ENCODE peak calls at places on chromosomes 12 and 14, in five cellular contexts. D is K562, P is A549, C is HepG2, U is GM12878. Q is an unnamed sample.

GRCh38 chr12:117836476-117836875 is 132.3 kb downstream of the KSR2 start:
- DNase-seq in P (no peak), C (no peak), U (no peak), D (no peak), Q (no peak)

GRCh38 chr14:24162083-24162482 is 1.0 kb downstream of the IRF9 start:
- DNase-seq in P (no peak), U (no peak), D (no peak), C (no peak), Q (no peak)

GRCh38 chr14:68143341-68143807 is 323.8 kb downstream of the RAD51B start:
- DNase-seq in U (no peak), P (no peak), D (no peak), C (no peak), Q (no peak)

GRCh38 chr14:67620217-67620789 is 583 bp downstream of the ARG2 start:
- DNase-seq in U (no peak), C (no peak), D (no peak), P (peak), Q (peak)

GRCh38 chr12:109518820-109519665 is 41.6 kb downstream of the UBE3B start:
- DNase-seq in C (peak), D (peak), U (no peak), P (peak), Q (peak)

GRCh38 chr12:29519585-29520182 is 22.2 kb upstream of the OVCH1 start:
- DNase-seq in U (no peak), C (peak), P (peak), D (peak), Q (peak)

GRCh38 chr12:70721958-70722357 is 84.7 kb upstream of the PTPRB start:
- DNase-seq in P (no peak), U (no peak), D (no peak), C (no peak), Q (peak)

GRCh38 chr14:50377671-50378070 is 19.0 kb downstream of the CDKL1 start:
- DNase-seq in D (no peak), P (no peak), U (no peak), C (no peak), Q (no peak)

GRCh38 chr14:37813746-37814145 is 218.3 kb downstream of the TTC6 start:
- DNase-seq in U (no peak), P (no peak), C (no peak), D (no peak), Q (no peak)

GRCh38 chr12:95239216-95239615 is 21.6 kb downstream of the VEZT start:
- DNase-seq in C (peak), U (no peak), P (no peak), D (no peak), Q (no peak)

GRCh38 chr12:65854629-65855028 is 30.3 kb downstream of the HMGA2 start:
- DNase-seq in P (no peak), U (no peak), D (no peak), C (peak), Q (no peak)

GRCh38 chr14:96090441-96091148 is 51.4 kb downstream of the C14orf132 start:
- DNase-seq in U (no peak), C (no peak), P (no peak), D (no peak), Q (no peak)

GRCh38 chr14:31395572-31396205 is 24.7 kb downstream of the HEATR5A start:
- DNase-seq in D (no peak), C (no peak), P (no peak), U (no peak), Q (no peak)

GRCh38 chr14:69712637-69713088 is 54.3 kb upstream of the SRSF5 start:
- DNase-seq in U (no peak), P (no peak), C (no peak), D (no peak), Q (peak)

GRCh38 chr14:97178781-97179180 is 381.6 kb downstream of the VRK1 start:
- DNase-seq in U (no peak), P (no peak), C (no peak), D (no peak), Q (no peak)
- TF ChIP-seq JUNB in U (no peak), P (no peak), C (no peak), D (no peak), Q (no peak)

GRCh38 chr14:76769636-76770292 is 8.5 kb downstream of the VASH1 start:
- DNase-seq in U (no peak), D (no peak), C (no peak), P (no peak), Q (no peak)
- TF ChIP-seq REST in U (no peak), D (no peak), C (no peak), P (no peak), Q (no peak)

GRCh38 chr12:46073321-46073720 is 82.9 kb upstream of the SCAF11 start:
- DNase-seq in C (no peak), U (no peak), D (no peak), P (no peak), Q (no peak)
- H3K4me3 ChIP-seq in C (no peak), U (no peak), D (no peak), P (no peak), Q (no peak)

GRCh38 chr12:53758081-53758769 is 6.4 kb upstream of the CISTR start:
- DNase-seq in C (no peak), D (no peak), U (no peak), P (no peak), Q (no peak)

GRCh38 chr12:53755451-53756290 is 3.9 kb upstream of the CISTR start:
- DNase-seq in P (no peak), U (no peak), C (no peak), D (peak), Q (peak)

GRCh38 chr12:53756300-53757094 is 4.7 kb upstream of the CISTR start:
- DNase-seq in C (no peak), U (no peak), P (no peak), D (no peak), Q (peak)

GRCh38 chr12:53759261-53759660 is 7.5 kb upstream of the CISTR start:
- DNase-seq in P (no peak), D (no peak), U (no peak), C (no peak), Q (no peak)

DNA sequence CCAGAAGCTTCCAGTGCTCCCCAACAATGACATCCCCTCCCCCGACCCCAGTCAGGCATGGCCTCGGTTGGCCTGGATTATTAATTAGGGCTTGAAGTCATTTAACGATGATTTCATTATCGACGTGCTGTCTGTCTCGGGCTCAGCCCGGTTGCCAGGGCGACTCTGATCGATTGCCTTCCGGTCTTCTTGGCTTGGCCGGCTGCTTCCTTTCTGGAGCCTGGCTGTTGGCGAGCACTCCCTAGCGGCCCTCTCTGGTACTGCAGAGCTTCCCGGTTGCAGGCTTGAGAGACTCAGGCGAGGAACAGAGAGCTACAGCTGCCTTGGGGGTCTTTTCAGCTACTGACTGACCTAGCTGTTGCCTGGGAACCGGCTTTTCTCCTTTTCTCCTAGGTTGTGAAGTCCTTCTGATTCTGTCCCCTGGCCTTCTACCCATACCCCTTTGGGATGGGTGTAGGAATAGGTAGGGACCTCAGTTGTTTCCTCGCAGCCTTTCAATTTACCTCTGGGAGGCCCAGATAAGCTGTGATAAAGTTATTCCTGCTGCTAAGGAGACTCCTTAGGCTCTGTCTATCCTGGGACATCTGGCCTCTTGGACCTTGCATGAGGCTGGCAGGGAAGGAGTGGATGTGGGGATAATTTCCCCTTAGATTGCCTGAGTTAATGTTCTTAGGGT is 5.5 kb upstream of the CISTR start:
- DNase-seq in C (peak), U (no peak), D (peak), P (peak), Q (peak)
- TF ChIP-seq JUNB in C (no peak), U (no peak), D (no peak), P (no peak), Q (no peak)

GRCh38 chr12:11651785-11652184 is 2.3 kb downstream of the ETV6 start:
- DNase-seq in D (no peak), U (no peak), C (no peak), P (no peak), Q (no peak)
- TF ChIP-seq REST in D (no peak), U (no peak), C (no peak), P (no peak), Q (no peak)

GRCh38 chr12:48978741-48979601 is 849 bp downstream of the WNT1 start:
- DNase-seq in P (no peak), U (no peak), D (no peak), C (no peak), Q (no peak)
- H3K4me3 ChIP-seq in P (peak), U (peak), D (no peak), C (peak), Q (peak)

DNA sequence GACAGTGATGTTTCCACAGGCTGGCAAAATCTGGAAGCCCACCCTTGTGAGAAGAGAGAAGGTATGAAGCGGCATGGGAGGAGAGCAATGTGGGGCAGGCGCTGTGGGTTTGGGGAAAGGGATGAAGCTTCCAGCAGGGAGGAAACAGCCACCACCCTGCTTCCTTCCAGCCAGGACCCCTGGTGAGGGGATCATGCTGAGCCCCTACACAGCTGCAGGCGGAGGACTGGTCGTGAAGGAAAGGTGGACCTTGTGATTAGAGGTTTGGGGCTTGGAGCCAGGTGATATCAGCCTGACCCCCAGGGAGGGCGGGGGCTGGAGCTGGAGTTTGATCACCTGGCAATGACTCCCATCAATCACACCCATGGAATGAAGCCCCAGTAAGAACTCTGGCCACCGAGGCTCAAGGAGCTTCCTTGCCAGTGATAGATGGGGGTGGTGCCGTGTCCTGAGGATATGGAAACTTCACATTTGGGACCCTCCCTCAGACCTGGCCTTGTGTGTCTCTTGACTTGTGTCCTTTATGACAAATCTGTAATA is 48.6 kb downstream of the RIMBP2 start:
- DNase-seq in D (no peak), C (no peak), P (no peak), U (no peak), Q (no peak)
- TF ChIP-seq JUNB in D (no peak), C (no peak), P (no peak), U (no peak), Q (no peak)

Q was measured in GM23338.